ENCODE peak calls at places on chromosomes 3 and 15, in six cellular contexts. A is RPMI7951; Z is naive thymus-derived CD4-positive, alpha-beta T cell; H is HTR-8/SVneo; D is HuH-7; V is adrenal gland. K is an unnamed sample.

GRCh38 chr3:195256639-195257453 is 14.1 kb downstream of the XXYLT1 start:
- DNase-seq in A (no peak), Z (no peak), H (no peak), D (no peak), V (no peak), K (no peak)

GRCh38 chr15:41940441-41940857 is 31.9 kb downstream of the EHD4 start:
- DNase-seq in A (peak; percentile 89), Z (no peak), H (peak; percentile 32), D (no peak), V (no peak), K (peak; percentile 92)

GRCh38 chr3:149832086-149832485 is 19.1 kb downstream of the RNF13 start:
- DNase-seq in A (no peak), Z (no peak), H (no peak), D (no peak), V (no peak), K (peak; percentile 22)

GRCh38 chr3:49339593-49339946 is 283 bp downstream of the USP4 start:
- DNase-seq in A (no peak), Z (no peak), H (no peak), D (peak; percentile 51), V (peak; percentile 39), K (no peak)

GRCh38 chr3:139118835-139119234 is 74.1 kb upstream of the PRR23C start:
- DNase-seq in A (no peak), Z (no peak), H (no peak), D (no peak), V (no peak), K (no peak)

GRCh38 chr15:63277044-63277892 is at the start of gene APH1B:
- DNase-seq in A (peak; percentile 84), Z (peak; percentile 72), H (peak; percentile 74), D (peak; percentile 73), V (peak; percentile 87), K (peak; percentile 82)

GRCh38 chr3:4587061-4587837 is 94.1 kb downstream of the ITPR1 start:
- DNase-seq in A (peak; percentile 24), Z (no peak), H (no peak), D (no peak), V (peak; percentile 43), K (no peak)

GRCh38 chr15:29276366-29276765 is 6.7 kb upstream of the NSMCE3 start:
- DNase-seq in A (peak; percentile 8), Z (no peak), H (no peak), D (no peak), V (no peak), K (no peak)

GRCh38 chr15:70092462-70092850 is 5.3 kb downstream of the TLE3 start:
- DNase-seq in A (no peak), Z (no peak), H (no peak), D (no peak), V (no peak), K (peak; percentile 25)

GRCh38 chr15:81113861-81114261 is 20.2 kb upstream of the CFAP161 start:
- DNase-seq in A (no peak), Z (no peak), H (no peak), D (no peak), V (no peak), K (no peak)

GRCh38 chr3:47542614-47543173 is 29.2 kb upstream of the ELP6 start:
- DNase-seq in A (no peak), Z (no peak), H (no peak), D (no peak), V (peak; percentile 75), K (peak; percentile 12)

GRCh38 chr3:24657870-24658535 is 163.4 kb upstream of the THRB start:
- DNase-seq in A (no peak), Z (no peak), H (no peak), D (no peak), V (no peak), K (no peak)

GRCh38 chr3:65545429-65545828 is 493.3 kb downstream of the MAGI1 start:
- DNase-seq in A (no peak), Z (no peak), H (no peak), D (no peak), V (no peak), K (no peak)

GRCh38 chr15:48397841-48398240 is 66.6 kb downstream of the DUT start:
- DNase-seq in A (no peak), Z (no peak), H (no peak), D (no peak), V (peak; percentile 62), K (no peak)

GRCh38 chr3:34216713-34217346 is 418.4 kb downstream of the PDCD6IP start:
- DNase-seq in A (no peak), Z (no peak), H (no peak), D (no peak), V (no peak), K (no peak)

GRCh38 chr3:123660900-123661299 is 76.0 kb upstream of the HACD2 start:
- DNase-seq in A (peak; percentile 98), Z (no peak), H (no peak), D (no peak), V (peak; percentile 92), K (peak; percentile 91)

GRCh38 chr3:21531909-21532308 is 219.1 kb downstream of the ZNF385D start:
- DNase-seq in A (no peak), Z (no peak), H (no peak), D (no peak), V (no peak), K (no peak)

GRCh38 chr3:121976727-121977126 is 45.3 kb downstream of the ILDR1 start:
- DNase-seq in A (no peak), Z (no peak), H (no peak), D (no peak), V (no peak), K (no peak)

GRCh38 chr3:106628407-106628806 is 748.8 kb upstream of the CCDC54 start:
- DNase-seq in A (peak; percentile 67), Z (no peak), H (no peak), D (no peak), V (no peak), K (no peak)

GRCh38 chr3:176776622-176777021 is 420.7 kb downstream of the TBL1XR1 start:
- DNase-seq in A (no peak), Z (no peak), H (no peak), D (no peak), V (no peak), K (no peak)

GRCh38 chr15:100516592-100517489 is 11.9 kb downstream of the CERS3 start:
- DNase-seq in A (no peak), Z (no peak), H (no peak), D (no peak), V (no peak), K (no peak)

GRCh38 chr15:40974921-40975320 is 21.6 kb downstream of the CHAC1 start:
- DNase-seq in A (no peak), Z (no peak), H (no peak), D (no peak), V (no peak), K (no peak)

GRCh38 chr3:71305246-71306206 is 278.0 kb downstream of the FOXP1 start:
- DNase-seq in A (peak; percentile 48), Z (peak; percentile 27), H (peak; percentile 12), D (no peak), V (no peak), K (peak; percentile 48)

GRCh38 chr15:33443699-33444098 is 132.9 kb downstream of the RYR3 start:
- DNase-seq in A (no peak), Z (no peak), H (no peak), D (no peak), V (no peak), K (no peak)

GRCh38 chr3:186048119-186048518 is 60.8 kb downstream of the ETV5 start:
- DNase-seq in A (no peak), Z (no peak), H (no peak), D (no peak), V (no peak), K (no peak)

GRCh38 chr3:127799476-127800222 is 22.7 kb downstream of the MGLL start:
- DNase-seq in A (peak; percentile 89), Z (no peak), H (peak; percentile 63), D (no peak), V (no peak), K (peak; percentile 55)

GRCh38 chr3:197600796-197601565 is 45.2 kb upstream of the BDH1 start:
- DNase-seq in A (peak; percentile 72), Z (no peak), H (no peak), D (no peak), V (peak; percentile 70), K (peak; percentile 9)

GRCh38 chr3:126835472-126836219 is 131.6 kb downstream of the CHCHD6 start:
- DNase-seq in A (peak; percentile 55), Z (no peak), H (no peak), D (no peak), V (no peak), K (peak; percentile 66)

GRCh38 chr3:179760944-179761343 is 108.1 kb downstream of the USP13 start:
- DNase-seq in A (peak; percentile 86), Z (no peak), H (peak; percentile 60), D (no peak), V (peak; percentile 66), K (peak; percentile 29)

GRCh38 chr3:54859204-54859603 is 68.7 kb downstream of the LRTM1 start:
- DNase-seq in A (peak; percentile 83), Z (no peak), H (no peak), D (no peak), V (no peak), K (peak; percentile 28)

GRCh38 chr3:161163297-161163696 is 57.8 kb upstream of the NMD3 start:
- DNase-seq in A (peak; percentile 96), Z (no peak), H (peak; percentile 67), D (no peak), V (no peak), K (peak; percentile 82)

GRCh38 chr15:94910166-94910565 is 678.8 kb downstream of the MCTP2 start:
- DNase-seq in A (no peak), Z (no peak), H (no peak), D (no peak), V (no peak), K (no peak)

GRCh38 chr15:91027677-91028076 is 5.3 kb upstream of the VPS33B start:
- DNase-seq in A (no peak), Z (no peak), H (no peak), D (no peak), V (no peak), K (no peak)